ENCODE peak calls at places on chromosomes 7 and 10, in four cellular contexts. I, A, N and B are unnamed samples.

GRCh38 chr10:25023278-25023677 is 6.9 kb downstream of the THNSL1 start:
- DNase-seq in I (no peak), N (no peak), A (no peak), B (no peak)

GRCh38 chr7:4158406-4158805 is 523.7 kb upstream of the FOXK1 start:
- DNase-seq in I (no peak), A (no peak), N (no peak), B (no peak)

GRCh38 chr10:61835069-61835908 is 66.2 kb upstream of the ARID5B start:
- DNase-seq in I (no peak), A (no peak), N (no peak), B (peak)

GRCh38 chr7:139494835-139495568 is 11.5 kb upstream of the KLRG2 start:
- DNase-seq in N (peak), A (no peak), I (peak), B (no peak)

GRCh38 chr7:129315916-129316315 is 91.1 kb downstream of the AHCYL2 start:
- DNase-seq in I (no peak), N (peak), A (no peak), B (no peak)

GRCh38 chr10:11528286-11528685 is 83.2 kb downstream of the USP6NL start:
- DNase-seq in I (no peak), N (no peak), A (no peak), B (no peak)

GRCh38 chr7:47884675-47885074 is 63.6 kb downstream of the PKD1L1 start:
- DNase-seq in N (no peak), I (no peak), A (no peak), B (no peak)

GRCh38 chr7:22627136-22627535 is 99.9 kb upstream of the IL6 start:
- DNase-seq in N (no peak), A (no peak), I (no peak), B (no peak)

GRCh38 chr10:110215286-110215685 is 7.9 kb downstream of the MXI1 start:
- DNase-seq in A (peak), I (no peak), N (no peak), B (no peak)

GRCh38 chr7:88202799-88203198 is 17.0 kb downstream of the SRI start:
- DNase-seq in I (no peak), A (no peak), N (no peak), B (no peak)

GRCh38 chr7:15389073-15389472 is 172.7 kb downstream of the AGMO start:
- DNase-seq in N (no peak), A (no peak), I (no peak), B (peak)

GRCh38 chr7:88217675-88218427 is 2.0 kb downstream of the SRI start:
- DNase-seq in A (no peak), I (peak), N (no peak), B (no peak)

GRCh38 chr7:7157177-7157886 is 25.0 kb upstream of the C1GALT1 start:
- DNase-seq in A (no peak), I (peak), N (no peak), B (no peak)

GRCh38 chr7:5631185-5631584 is 150.3 kb downstream of the RNF216 start:
- DNase-seq in A (no peak), N (no peak), I (no peak), B (no peak)